ENCODE peak calls at places on chromosome 9, in six cellular contexts. L is activated CD4-positive, alpha-beta T cell treated with anti-CD3 and anti-CD28 coated beads for 24 hours; Y is NCI-H774; W is left cardiac atrium; A is H54; C is hippocampal formation. D is an unnamed sample.
A peak's percentile ranks its signal among the peaks of the same experiment; 100 is the strongest.

GRCh38 chr9:91937727-91938126 is 12.3 kb downstream of the ROR2 start:
- DNase-seq in W (no peak), Y (no peak), A (no peak), L (no peak), C (no peak), D (no peak)

GRCh38 chr9:111597852-111598729 is 1.4 kb downstream of the PTGR1 start:
- DNase-seq in C (peak; percentile 12), Y (peak; percentile 52), L (peak; percentile 17), A (peak; percentile 30), W (peak; percentile 64), D (peak; percentile 30)

GRCh38 chr9:131107760-131108159 is 11.4 kb downstream of the AIF1L start:
- DNase-seq in Y (no peak), A (no peak), W (peak; percentile 64), C (peak; percentile 30), L (no peak), D (no peak)

GRCh38 chr9:136081826-136082495 is 13.1 kb downstream of the NACC2 start:
- DNase-seq in A (no peak), C (no peak), Y (no peak), L (no peak), W (peak; percentile 20), D (no peak)

GRCh38 chr9:90058364-90058763 is 453.6 kb downstream of the GADD45G start:
- DNase-seq in A (no peak), C (no peak), W (no peak), L (no peak), Y (no peak), D (no peak)

GRCh38 chr9:132984202-132985062 is 5.9 kb downstream of the GFI1B start:
- DNase-seq in A (no peak), W (no peak), L (no peak), C (no peak), Y (no peak), D (no peak)

GRCh38 chr9:131194767-131195166 is 69.4 kb downstream of the NUP214 start:
- DNase-seq in C (no peak), W (no peak), L (no peak), Y (no peak), A (no peak), D (no peak)

GRCh38 chr9:95094002-95094401 is 223.5 kb downstream of the FANCC start:
- DNase-seq in C (no peak), W (no peak), L (no peak), A (no peak), Y (no peak), D (no peak)

GRCh38 chr9:95840096-95840495 is 35.4 kb upstream of the ERCC6L2 start:
- DNase-seq in W (no peak), A (no peak), C (no peak), Y (no peak), L (no peak), D (no peak)

GRCh38 chr9:123343428-123344272 is 12.3 kb upstream of the CRB2 start:
- DNase-seq in L (no peak), W (no peak), A (no peak), Y (no peak), C (no peak), D (peak; percentile 60)

GRCh38 chr9:137021979-137022619 is 5.9 kb downstream of the ABCA2 start:
- DNase-seq in Y (peak; percentile 85), L (peak; percentile 73), A (peak; percentile 99), W (peak; percentile 61), C (peak; percentile 92), D (no peak)

GRCh38 chr9:91639054-91639453 is 215.4 kb upstream of the NFIL3 start:
- DNase-seq in Y (no peak), L (no peak), A (no peak), W (no peak), C (no peak), D (no peak)

GRCh38 chr9:135479469-135480052 is at the start of gene PPP1R26:
- DNase-seq in W (peak; percentile 57), A (peak; percentile 60), L (no peak), Y (peak; percentile 41), C (peak; percentile 11), D (no peak)

GRCh38 chr9:105154723-105155191 is 89.7 kb upstream of the SLC44A1 start:
- DNase-seq in C (no peak), Y (no peak), W (no peak), L (no peak), A (peak; percentile 29), D (no peak)

GRCh38 chr9:16184964-16185646 is 632.3 kb downstream of the CCDC171 start:
- DNase-seq in C (no peak), W (no peak), A (no peak), L (no peak), Y (no peak), D (no peak)

GRCh38 chr9:127500862-127501261 is 49.6 kb downstream of the LRSAM1 start:
- DNase-seq in C (no peak), A (no peak), L (no peak), W (no peak), Y (no peak), D (no peak)